ENCODE peak calls at places on chromosomes 11 and 22, in four cellular contexts. L is fibroblast of mammary gland, H is foreskin fibroblast, Z is vagina. J is an unnamed sample.

GRCh38 chr22:38751422-38752346 is 4.1 kb downstream of the SUN2 start:
- DNase-seq in L (no peak), H (no peak), Z (no peak), J (peak)

GRCh38 chr11:127226376-127226775 is 225.8 kb upstream of the KIRREL3 start:
- DNase-seq in L (no peak), H (no peak), Z (no peak), J (no peak)

GRCh38 chr22:25021409-25021808 is 68.9 kb downstream of the KIAA1671 start:
- DNase-seq in L (no peak), H (no peak), Z (no peak), J (no peak)

GRCh38 chr11:83693279-83693992 is 407.3 kb upstream of the CCDC90B start:
- DNase-seq in L (no peak), H (no peak), Z (no peak), J (no peak)

GRCh38 chr11:35005156-35005780 is 88.8 kb downstream of the PDHX start:
- DNase-seq in L (no peak), H (no peak), Z (no peak), J (no peak)

GRCh38 chr22:46511391-46512370 is 25.7 kb downstream of the CELSR1 start:
- DNase-seq in L (peak), H (no peak), Z (no peak), J (no peak)

GRCh38 chr22:47434336-47435203 is 672.1 kb downstream of the TBC1D22A start:
- DNase-seq in L (no peak), H (no peak), Z (peak), J (no peak)

GRCh38 chr11:61545341-61545740 is 35.5 kb downstream of the SYT7 start:
- DNase-seq in L (no peak), H (peak), Z (no peak), J (no peak)

GRCh38 chr11:57438345-57439280 is 11.7 kb upstream of the SLC43A3 start:
- DNase-seq in L (no peak), H (no peak), Z (no peak), J (no peak)

GRCh38 chr22:45271667-45272188 is 13.0 kb upstream of the UPK3A start:
- DNase-seq in L (peak), H (peak), Z (no peak), J (no peak)

GRCh38 chr11:926341-926916 is 759 bp downstream of the AP2A2 start:
- DNase-seq in L (peak), H (peak), Z (no peak), J (no peak)

GRCh38 chr11:128299132-128299726 is 288.1 kb downstream of the ETS1 start:
- DNase-seq in L (peak), H (peak), Z (no peak), J (peak)

GRCh38 chr22:50423956-50424355 is 50.9 kb downstream of the SBF1 start:
- DNase-seq in L (no peak), H (no peak), Z (no peak), J (no peak)

GRCh38 chr11:11400635-11401232 is 47.7 kb upstream of the CSNK2A3 start:
- DNase-seq in L (peak), H (no peak), Z (no peak), J (peak)
- TF ChIP-seq CTCF in L (peak), H (no peak), Z (no peak), J (peak)

DNA sequence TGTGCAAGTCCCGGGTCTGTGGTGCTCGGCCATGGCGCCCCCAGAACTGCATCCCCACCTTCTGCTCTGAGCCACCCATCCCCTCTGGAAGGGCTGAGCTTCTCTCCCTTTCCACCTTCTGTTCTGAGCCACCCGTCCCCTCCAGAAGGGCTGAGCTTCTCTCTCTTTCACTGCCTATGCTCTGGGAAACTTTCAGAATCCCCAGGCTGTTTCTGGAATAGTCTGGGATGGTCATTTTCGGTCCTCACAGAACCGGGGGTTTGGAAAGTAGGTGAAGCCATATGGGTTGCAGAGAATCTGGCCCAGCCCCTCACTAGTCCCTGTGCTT is 3.4 kb upstream of the BID start:
- DNase-seq in L (no peak), H (no peak), Z (no peak), J (no peak)
- H3K4me3 ChIP-seq in L (peak), H (no peak), Z (peak), J (peak)

DNA sequence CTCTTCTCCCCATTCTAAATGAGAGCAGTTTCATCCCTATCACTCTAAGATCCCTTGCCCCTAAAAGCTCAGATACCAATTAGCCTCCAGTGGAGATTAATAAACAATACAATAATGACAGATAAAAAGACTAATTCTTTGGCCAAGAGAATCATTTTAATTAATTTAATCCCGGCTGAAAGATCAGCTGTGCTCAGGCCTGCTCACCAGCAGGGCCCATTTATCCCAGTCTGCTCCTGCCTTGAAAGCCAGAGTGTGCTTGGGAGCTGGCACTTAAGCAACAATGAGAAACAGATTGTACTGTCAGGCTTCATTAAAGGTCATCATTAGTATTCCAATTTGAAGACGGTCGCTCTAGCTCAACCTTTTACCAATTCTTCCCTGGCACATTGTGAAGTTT is 36.1 kb upstream of the HTATIP2 start:
- DNase-seq in L (no peak), H (no peak), Z (no peak), J (no peak)
- TF ChIP-seq CTCF in L (no peak), H (no peak), Z (no peak), J (no peak)

GRCh38 chr11:105670811-105671210 is 60.9 kb downstream of the GRIA4 start:
- DNase-seq in L (peak), H (peak), Z (no peak), J (no peak)
- H3K4me3 ChIP-seq in L (no peak), H (no peak), Z (no peak), J (no peak)

GRCh38 chr22:39954584-39955055 is 5.6 kb upstream of the TMA7B start:
- DNase-seq in L (peak), H (peak), Z (no peak), J (peak)
- TF ChIP-seq CTCF in L (no peak), H (no peak), Z (no peak), J (no peak)